ENCODE peak calls at places on chromosomes 13 and 19, in eight cellular contexts. One of them, this sample, is unnamed.

GRCh38 chr13:113804703-113805430 is 45.8 kb downstream of the TMEM255B start:
- DNase-seq in NCI-H748 treated with DMSO at 0.1 percent for 48 hours: no peak
- DNase-seq in AG10803: no peak
- DNase-seq in A673: no peak
- DNase-seq in stimulated activated CD4-positive, alpha-beta T cell treated with anti-CD3 and anti-CD28 coated beads, Interleukin-1b, Interleukin-23, amount 100 ng/mL, for 24 hours: no peak
- DNase-seq in left colon: no peak
- DNase-seq in stimulated activated CD8-positive, alpha-beta memory T cell treated with anti-CD3 and anti-CD28 coated beads, Interleukin-2, amount 100 ng/mL, for 48 hours: no peak
- DNase-seq in T-helper 1 cell: no peak
- DNase-seq in this sample: no peak

GRCh38 chr13:37960427-37960826 is 90.9 kb upstream of the TRPC4 start:
- DNase-seq in stimulated activated CD4-positive, alpha-beta T cell treated with anti-CD3 and anti-CD28 coated beads, Interleukin-1b, Interleukin-23, amount 100 ng/mL, for 24 hours: no peak
- DNase-seq in NCI-H748 treated with DMSO at 0.1 percent for 48 hours: no peak
- DNase-seq in left colon: no peak
- DNase-seq in stimulated activated CD8-positive, alpha-beta memory T cell treated with anti-CD3 and anti-CD28 coated beads, Interleukin-2, amount 100 ng/mL, for 48 hours: no peak
- DNase-seq in AG10803: no peak
- DNase-seq in T-helper 1 cell: no peak
- DNase-seq in A673: no peak
- DNase-seq in this sample: no peak

GRCh38 chr13:100203696-100204367 is 114.9 kb downstream of the PCCA start:
- DNase-seq in A673: peak; percentile 11
- DNase-seq in stimulated activated CD4-positive, alpha-beta T cell treated with anti-CD3 and anti-CD28 coated beads, Interleukin-1b, Interleukin-23, amount 100 ng/mL, for 24 hours: no peak
- DNase-seq in left colon: no peak
- DNase-seq in AG10803: peak; percentile 63
- DNase-seq in T-helper 1 cell: no peak
- DNase-seq in stimulated activated CD8-positive, alpha-beta memory T cell treated with anti-CD3 and anti-CD28 coated beads, Interleukin-2, amount 100 ng/mL, for 48 hours: no peak
- DNase-seq in NCI-H748 treated with DMSO at 0.1 percent for 48 hours: no peak
- DNase-seq in this sample: no peak

GRCh38 chr19:49930483-49931011 is 1.2 kb upstream of the NUP62 start:
- DNase-seq in stimulated activated CD4-positive, alpha-beta T cell treated with anti-CD3 and anti-CD28 coated beads, Interleukin-1b, Interleukin-23, amount 100 ng/mL, for 24 hours: no peak
- DNase-seq in A673: peak; percentile 56
- DNase-seq in AG10803: no peak
- DNase-seq in NCI-H748 treated with DMSO at 0.1 percent for 48 hours: peak; percentile 44
- DNase-seq in stimulated activated CD8-positive, alpha-beta memory T cell treated with anti-CD3 and anti-CD28 coated beads, Interleukin-2, amount 100 ng/mL, for 48 hours: no peak
- DNase-seq in T-helper 1 cell: no peak
- DNase-seq in left colon: peak; percentile 35
- DNase-seq in this sample: no peak

GRCh38 chr13:44573071-44573470 is 3.1 kb downstream of the TSC22D1 start:
- DNase-seq in T-helper 1 cell: no peak
- DNase-seq in left colon: no peak
- DNase-seq in stimulated activated CD4-positive, alpha-beta T cell treated with anti-CD3 and anti-CD28 coated beads, Interleukin-1b, Interleukin-23, amount 100 ng/mL, for 24 hours: no peak
- DNase-seq in A673: no peak
- DNase-seq in NCI-H748 treated with DMSO at 0.1 percent for 48 hours: no peak
- DNase-seq in AG10803: no peak
- DNase-seq in stimulated activated CD8-positive, alpha-beta memory T cell treated with anti-CD3 and anti-CD28 coated beads, Interleukin-2, amount 100 ng/mL, for 48 hours: no peak
- DNase-seq in this sample: peak; percentile 36

GRCh38 chr13:113192902-113193301 is 15.6 kb downstream of the PCID2 start:
- DNase-seq in stimulated activated CD8-positive, alpha-beta memory T cell treated with anti-CD3 and anti-CD28 coated beads, Interleukin-2, amount 100 ng/mL, for 48 hours: no peak
- DNase-seq in A673: no peak
- DNase-seq in T-helper 1 cell: no peak
- DNase-seq in left colon: no peak
- DNase-seq in AG10803: peak; percentile 77
- DNase-seq in stimulated activated CD4-positive, alpha-beta T cell treated with anti-CD3 and anti-CD28 coated beads, Interleukin-1b, Interleukin-23, amount 100 ng/mL, for 24 hours: no peak
- DNase-seq in NCI-H748 treated with DMSO at 0.1 percent for 48 hours: no peak
- DNase-seq in this sample: no peak

GRCh38 chr13:113730831-113731191 is 28.2 kb upstream of the TMEM255B start:
- DNase-seq in A673: no peak
- DNase-seq in stimulated activated CD8-positive, alpha-beta memory T cell treated with anti-CD3 and anti-CD28 coated beads, Interleukin-2, amount 100 ng/mL, for 48 hours: no peak
- DNase-seq in T-helper 1 cell: no peak
- DNase-seq in NCI-H748 treated with DMSO at 0.1 percent for 48 hours: no peak
- DNase-seq in stimulated activated CD4-positive, alpha-beta T cell treated with anti-CD3 and anti-CD28 coated beads, Interleukin-1b, Interleukin-23, amount 100 ng/mL, for 24 hours: no peak
- DNase-seq in left colon: no peak
- DNase-seq in AG10803: no peak
- DNase-seq in this sample: no peak

GRCh38 chr13:51839711-51840110 is 5.3 kb downstream of the TMEM272 start:
- DNase-seq in stimulated activated CD4-positive, alpha-beta T cell treated with anti-CD3 and anti-CD28 coated beads, Interleukin-1b, Interleukin-23, amount 100 ng/mL, for 24 hours: no peak
- DNase-seq in T-helper 1 cell: no peak
- DNase-seq in left colon: no peak
- DNase-seq in A673: no peak
- DNase-seq in AG10803: no peak
- DNase-seq in NCI-H748 treated with DMSO at 0.1 percent for 48 hours: no peak
- DNase-seq in stimulated activated CD8-positive, alpha-beta memory T cell treated with anti-CD3 and anti-CD28 coated beads, Interleukin-2, amount 100 ng/mL, for 48 hours: no peak
- DNase-seq in this sample: no peak

GRCh38 chr19:892243-892996 is 567 bp downstream of the MED16 start:
- DNase-seq in T-helper 1 cell: no peak
- DNase-seq in AG10803: no peak
- DNase-seq in A673: peak; percentile 52
- DNase-seq in left colon: no peak
- DNase-seq in stimulated activated CD4-positive, alpha-beta T cell treated with anti-CD3 and anti-CD28 coated beads, Interleukin-1b, Interleukin-23, amount 100 ng/mL, for 24 hours: no peak
- DNase-seq in NCI-H748 treated with DMSO at 0.1 percent for 48 hours: no peak
- DNase-seq in stimulated activated CD8-positive, alpha-beta memory T cell treated with anti-CD3 and anti-CD28 coated beads, Interleukin-2, amount 100 ng/mL, for 48 hours: peak; percentile 28
- DNase-seq in this sample: peak; percentile 71

GRCh38 chr13:98784666-98785065 is 32.2 kb upstream of the SLC15A1 start:
- DNase-seq in AG10803: no peak
- DNase-seq in stimulated activated CD8-positive, alpha-beta memory T cell treated with anti-CD3 and anti-CD28 coated beads, Interleukin-2, amount 100 ng/mL, for 48 hours: no peak
- DNase-seq in NCI-H748 treated with DMSO at 0.1 percent for 48 hours: no peak
- DNase-seq in stimulated activated CD4-positive, alpha-beta T cell treated with anti-CD3 and anti-CD28 coated beads, Interleukin-1b, Interleukin-23, amount 100 ng/mL, for 24 hours: no peak
- DNase-seq in left colon: peak; percentile 25
- DNase-seq in A673: no peak
- DNase-seq in T-helper 1 cell: no peak
- DNase-seq in this sample: peak; percentile 8

GRCh38 chr19:10418281-10419199 is 1.8 kb upstream of the PDE4A start:
- DNase-seq in stimulated activated CD4-positive, alpha-beta T cell treated with anti-CD3 and anti-CD28 coated beads, Interleukin-1b, Interleukin-23, amount 100 ng/mL, for 24 hours: no peak
- DNase-seq in AG10803: no peak
- DNase-seq in stimulated activated CD8-positive, alpha-beta memory T cell treated with anti-CD3 and anti-CD28 coated beads, Interleukin-2, amount 100 ng/mL, for 48 hours: no peak
- DNase-seq in T-helper 1 cell: no peak
- DNase-seq in NCI-H748 treated with DMSO at 0.1 percent for 48 hours: no peak
- DNase-seq in A673: peak; percentile 71
- DNase-seq in left colon: no peak
- DNase-seq in this sample: peak; percentile 80

GRCh38 chr13:47639716-47640447 is 361.2 kb downstream of the SUCLA2 start:
- DNase-seq in stimulated activated CD8-positive, alpha-beta memory T cell treated with anti-CD3 and anti-CD28 coated beads, Interleukin-2, amount 100 ng/mL, for 48 hours: no peak
- DNase-seq in stimulated activated CD4-positive, alpha-beta T cell treated with anti-CD3 and anti-CD28 coated beads, Interleukin-1b, Interleukin-23, amount 100 ng/mL, for 24 hours: no peak
- DNase-seq in T-helper 1 cell: no peak
- DNase-seq in A673: no peak
- DNase-seq in NCI-H748 treated with DMSO at 0.1 percent for 48 hours: no peak
- DNase-seq in AG10803: no peak
- DNase-seq in left colon: no peak
- DNase-seq in this sample: no peak

GRCh38 chr13:19781526-19781925 is 1.2 kb downstream of the PSPC1 start:
- DNase-seq in stimulated activated CD4-positive, alpha-beta T cell treated with anti-CD3 and anti-CD28 coated beads, Interleukin-1b, Interleukin-23, amount 100 ng/mL, for 24 hours: no peak
- DNase-seq in stimulated activated CD8-positive, alpha-beta memory T cell treated with anti-CD3 and anti-CD28 coated beads, Interleukin-2, amount 100 ng/mL, for 48 hours: no peak
- DNase-seq in NCI-H748 treated with DMSO at 0.1 percent for 48 hours: no peak
- DNase-seq in A673: peak; percentile 29
- DNase-seq in left colon: no peak
- DNase-seq in AG10803: no peak
- DNase-seq in T-helper 1 cell: no peak
- DNase-seq in this sample: peak; percentile 18

GRCh38 chr19:9139609-9140158 is 513 bp upstream of the ZNF317 start:
- DNase-seq in left colon: no peak
- DNase-seq in A673: peak; percentile 14
- DNase-seq in AG10803: no peak
- DNase-seq in stimulated activated CD4-positive, alpha-beta T cell treated with anti-CD3 and anti-CD28 coated beads, Interleukin-1b, Interleukin-23, amount 100 ng/mL, for 24 hours: no peak
- DNase-seq in NCI-H748 treated with DMSO at 0.1 percent for 48 hours: no peak
- DNase-seq in stimulated activated CD8-positive, alpha-beta memory T cell treated with anti-CD3 and anti-CD28 coated beads, Interleukin-2, amount 100 ng/mL, for 48 hours: no peak
- DNase-seq in T-helper 1 cell: no peak
- DNase-seq in this sample: peak; percentile 37

GRCh38 chr19:55264531-55264930 is 5.7 kb upstream of the PPP6R1 start:
- DNase-seq in AG10803: no peak
- DNase-seq in stimulated activated CD4-positive, alpha-beta T cell treated with anti-CD3 and anti-CD28 coated beads, Interleukin-1b, Interleukin-23, amount 100 ng/mL, for 24 hours: no peak
- DNase-seq in A673: no peak
- DNase-seq in NCI-H748 treated with DMSO at 0.1 percent for 48 hours: no peak
- DNase-seq in stimulated activated CD8-positive, alpha-beta memory T cell treated with anti-CD3 and anti-CD28 coated beads, Interleukin-2, amount 100 ng/mL, for 48 hours: no peak
- DNase-seq in T-helper 1 cell: no peak
- DNase-seq in left colon: no peak
- DNase-seq in this sample: no peak

GRCh38 chr13:94959616-94960015 is 247.3 kb upstream of the SOX21 start:
- DNase-seq in NCI-H748 treated with DMSO at 0.1 percent for 48 hours: no peak
- DNase-seq in left colon: no peak
- DNase-seq in stimulated activated CD4-positive, alpha-beta T cell treated with anti-CD3 and anti-CD28 coated beads, Interleukin-1b, Interleukin-23, amount 100 ng/mL, for 24 hours: no peak
- DNase-seq in AG10803: no peak
- DNase-seq in A673: no peak
- DNase-seq in T-helper 1 cell: no peak
- DNase-seq in stimulated activated CD8-positive, alpha-beta memory T cell treated with anti-CD3 and anti-CD28 coated beads, Interleukin-2, amount 100 ng/mL, for 48 hours: no peak
- DNase-seq in this sample: no peak

GRCh38 chr19:42121666-42122069 is 10.6 kb downstream of the POU2F2 start:
- DNase-seq in NCI-H748 treated with DMSO at 0.1 percent for 48 hours: no peak
- DNase-seq in AG10803: peak; percentile 84
- DNase-seq in A673: peak; percentile 57
- DNase-seq in T-helper 1 cell: peak; percentile 54
- DNase-seq in stimulated activated CD8-positive, alpha-beta memory T cell treated with anti-CD3 and anti-CD28 coated beads, Interleukin-2, amount 100 ng/mL, for 48 hours: peak; percentile 81
- DNase-seq in stimulated activated CD4-positive, alpha-beta T cell treated with anti-CD3 and anti-CD28 coated beads, Interleukin-1b, Interleukin-23, amount 100 ng/mL, for 24 hours: peak; percentile 82
- DNase-seq in left colon: peak; percentile 58
- DNase-seq in this sample: peak; percentile 21

GRCh38 chr13:34338102-34338501 is 520.2 kb downstream of the RFC3 start:
- DNase-seq in stimulated activated CD8-positive, alpha-beta memory T cell treated with anti-CD3 and anti-CD28 coated beads, Interleukin-2, amount 100 ng/mL, for 48 hours: no peak
- DNase-seq in T-helper 1 cell: no peak
- DNase-seq in left colon: no peak
- DNase-seq in AG10803: no peak
- DNase-seq in stimulated activated CD4-positive, alpha-beta T cell treated with anti-CD3 and anti-CD28 coated beads, Interleukin-1b, Interleukin-23, amount 100 ng/mL, for 24 hours: no peak
- DNase-seq in A673: no peak
- DNase-seq in NCI-H748 treated with DMSO at 0.1 percent for 48 hours: no peak
- DNase-seq in this sample: no peak

This sample was measured in NCI-H69.